ENCODE peak calls at places on chromosomes 3 and 15, in four cellular contexts. Y is sigmoid colon, L is GM23338, V is heart right ventricle. G is an unnamed sample.

GRCh38 chr15:38696120-38696727 is 131.6 kb upstream of the RASGRP1 start:
- DNase-seq in Y (no peak), L (no peak), V (no peak), G (no peak)

GRCh38 chr3:180700941-180701340 is 21.7 kb upstream of the CCDC39 start:
- DNase-seq in Y (no peak), L (no peak), V (no peak), G (no peak)

GRCh38 chr3:32392530-32393302 is 1.1 kb downstream of the CMTM7 start:
- DNase-seq in Y (peak; percentile 83), L (peak; percentile 38), V (peak; percentile 59), G (peak; percentile 76)

GRCh38 chr15:34341922-34342736 is 807 bp downstream of the NOP10 start:
- DNase-seq in Y (no peak), L (peak; percentile 14), V (no peak), G (no peak)

GRCh38 chr15:82100116-82100795 is 54.4 kb upstream of the MEX3B start:
- DNase-seq in Y (no peak), L (peak; percentile 46), V (no peak), G (no peak)

GRCh38 chr3:134677987-134678308 is 27.1 kb upstream of the KY start:
- DNase-seq in Y (no peak), L (no peak), V (no peak), G (no peak)

GRCh38 chr3:113211370-113212154 is at the start of gene BOC:
- DNase-seq in Y (peak; percentile 77), L (peak; percentile 75), V (peak; percentile 46), G (no peak)

GRCh38 chr15:74376825-74377581 is 9.6 kb upstream of the CYP11A1 start:
- DNase-seq in Y (peak; percentile 40), L (no peak), V (no peak), G (no peak)

GRCh38 chr3:10944866-10945265 is 47.7 kb upstream of the SLC6A1 start:
- DNase-seq in Y (peak; percentile 45), L (no peak), V (no peak), G (no peak)

GRCh38 chr15:91652610-91653207 is 200.8 kb upstream of the SLCO3A1 start:
- DNase-seq in Y (no peak), L (no peak), V (no peak), G (no peak)

GRCh38 chr3:101248786-101249185 is 71.6 kb downstream of the IMPG2 start:
- DNase-seq in Y (no peak), L (no peak), V (no peak), G (no peak)

DNA sequence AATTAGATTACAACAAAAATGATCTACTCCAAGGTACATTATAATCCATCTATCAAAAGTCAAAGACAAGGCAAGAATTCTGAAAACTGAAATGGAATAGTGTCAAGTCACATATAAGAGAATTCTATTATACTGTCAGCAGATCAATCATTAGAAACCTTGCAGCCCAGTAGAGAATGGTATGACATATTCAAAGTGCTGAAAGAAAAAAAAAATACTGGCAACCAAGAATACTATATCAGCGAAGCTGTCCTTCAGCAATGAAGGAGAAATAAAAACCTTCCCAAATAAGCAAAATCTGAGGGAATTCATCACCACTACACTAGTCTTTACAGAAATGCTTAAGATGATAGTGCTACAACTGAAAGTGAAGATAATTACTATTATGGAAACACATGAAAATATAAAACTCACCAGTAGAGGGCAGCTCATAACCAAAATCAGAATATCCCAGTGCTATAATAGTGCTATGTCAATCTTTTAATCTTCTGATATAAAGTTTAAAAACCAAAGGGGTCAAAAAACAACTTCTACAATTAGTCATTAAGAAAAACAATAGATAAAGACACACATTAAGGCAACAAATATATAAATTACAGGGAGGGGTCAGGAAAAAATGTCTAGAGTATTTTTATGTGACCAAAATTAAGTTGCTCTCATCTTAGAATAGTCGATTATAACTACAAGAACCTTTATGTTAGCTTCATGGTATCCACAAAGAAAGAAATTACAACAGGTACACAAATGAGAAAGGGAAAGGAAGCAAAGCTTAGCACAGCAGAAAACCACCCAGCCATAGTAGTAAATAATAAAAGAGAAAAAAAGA is 190.7 kb upstream of the CNTN6 start:
- DNase-seq in Y (no peak), L (peak; percentile 40), V (no peak), G (no peak)
- TF ChIP-seq CTCF in Y (no peak), L (peak; percentile 87), V (peak; percentile 14), G (no peak)

DNA sequence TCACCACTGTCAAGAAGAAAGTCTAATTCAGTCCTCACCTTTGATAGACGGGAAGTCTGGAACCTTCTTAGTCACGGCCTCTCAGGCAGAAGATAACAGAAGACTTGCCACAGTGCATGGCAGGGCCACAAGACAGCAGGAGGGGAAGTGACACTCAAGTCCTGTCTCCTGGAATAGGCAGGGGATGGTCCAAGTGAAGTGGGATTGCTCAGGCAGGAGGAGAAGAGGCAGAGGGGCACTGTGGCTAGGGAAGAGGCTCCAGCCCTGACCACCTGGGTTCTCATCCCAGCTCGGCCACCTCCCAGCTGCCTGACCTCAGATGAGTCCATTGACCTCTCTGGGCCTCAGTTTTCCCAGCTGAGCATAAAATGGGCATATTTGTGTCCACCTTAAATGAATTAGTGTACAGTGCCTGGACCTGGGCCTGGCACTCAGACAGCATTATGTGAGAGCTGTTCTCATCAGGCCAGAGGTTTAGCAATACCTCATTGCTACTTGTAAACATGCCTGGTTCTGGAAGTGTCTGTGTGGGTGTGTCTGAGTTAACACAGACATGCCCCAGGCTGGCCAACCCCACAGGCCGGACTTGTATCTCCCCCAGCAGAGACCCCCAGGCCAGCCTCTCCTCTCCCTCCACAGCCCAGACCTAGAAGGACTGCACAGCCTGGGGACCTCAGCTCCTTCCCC is 11.5 kb upstream of the PCSK6 start:
- DNase-seq in Y (no peak), L (no peak), V (no peak), G (no peak)
- H3K27ac ChIP-seq in Y (peak overlapping the region; percentile 45), L (no peak overlapping the region), V (peak overlapping the region; percentile 76), G (no peak overlapping the region)

DNA sequence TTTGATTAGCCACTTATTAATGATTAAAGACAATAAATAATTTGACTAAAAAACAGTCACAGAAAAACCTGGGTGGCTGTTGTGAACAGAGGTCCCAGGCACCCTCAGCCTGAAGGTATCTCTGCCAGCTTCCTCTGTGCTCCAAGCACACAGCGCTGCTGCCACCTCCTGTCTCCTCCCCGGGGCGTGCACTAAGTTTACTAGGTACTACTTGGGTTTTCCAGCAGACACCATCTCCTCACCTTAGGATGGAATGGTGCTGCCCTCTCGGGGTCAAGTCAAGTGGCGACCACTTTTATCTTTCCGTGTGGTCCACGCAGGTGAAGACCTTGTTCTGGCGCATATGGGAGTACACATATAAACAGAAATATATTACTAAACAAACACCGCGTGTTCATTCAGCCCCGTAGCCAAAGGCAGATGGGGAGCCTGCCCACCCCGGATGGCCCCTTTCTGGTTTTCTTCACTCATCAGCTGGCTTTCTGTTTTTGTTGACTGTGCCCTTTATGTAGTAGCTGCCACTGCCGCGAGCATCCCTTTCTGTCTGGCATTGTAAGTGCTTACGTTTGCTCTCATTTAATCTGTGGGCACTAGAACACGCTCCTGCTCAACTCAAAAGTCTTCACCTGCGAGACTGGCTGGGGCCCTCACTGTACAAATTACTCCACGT is 128.0 kb downstream of the LRIG1 start:
- DNase-seq in Y (no peak), L (peak; percentile 89), V (peak; percentile 63), G (no peak)
- TF ChIP-seq CTCF in Y (peak; percentile 17), L (peak; percentile 70), V (peak; percentile 36), G (no peak)

GRCh38 chr3:116441652-116442051 is 3.6 kb downstream of the LSAMP start:
- DNase-seq in Y (no peak), L (no peak), V (no peak), G (no peak)
- H3K27ac ChIP-seq in Y (peak overlapping the region; percentile 82), L (no peak overlapping the region), V (no peak overlapping the region), G (no peak overlapping the region)

G was measured in tibial artery.